ENCODE peak calls at places on chromosomes 12 and 14, in six cellular contexts. F is Peyer's patch, L is adrenal gland, P is mammary epithelial cell, W is esophagus squamous epithelium, I is aorta. J is an unnamed sample.

GRCh38 chr14:61031026-61031425 is 50.0 kb downstream of the SLC38A6 start:
- DNase-seq in F (no peak), P (no peak), I (no peak), L (no peak), W (no peak), J (no peak)

GRCh38 chr14:58898655-58899316 is 261.0 kb downstream of the DACT1 start:
- DNase-seq in I (no peak), W (no peak), L (peak; percentile 32), F (no peak), P (peak; percentile 93), J (no peak)

GRCh38 chr14:106872619-106873446 is 1346.5 kb downstream of the TMEM121 start:
- DNase-seq in P (peak; percentile 83), I (peak; percentile 55), W (no peak), F (peak; percentile 88), L (peak; percentile 71), J (peak; percentile 92)

GRCh38 chr12:31849090-31849687 is 110.0 kb upstream of the RESF1 start:
- DNase-seq in L (no peak), P (peak; percentile 25), I (no peak), W (no peak), F (no peak), J (no peak)

GRCh38 chr12:754238-754816 is 1.9 kb downstream of the WNK1 start:
- DNase-seq in P (peak; percentile 43), F (no peak), W (no peak), L (peak; percentile 9), I (no peak), J (no peak)

GRCh38 chr14:53501361-53502320 is 348.5 kb upstream of the DDHD1 start:
- DNase-seq in L (peak; percentile 1), W (no peak), F (no peak), I (no peak), P (no peak), J (no peak)

GRCh38 chr12:77232045-77232444 is 166.7 kb upstream of the E2F7 start:
- DNase-seq in F (no peak), P (peak; percentile 9), I (no peak), W (no peak), L (no peak), J (no peak)

GRCh38 chr12:52195065-52195730 is 3.4 kb upstream of the KRT80 start:
- DNase-seq in I (no peak), P (no peak), L (no peak), W (no peak), F (no peak), J (no peak)

GRCh38 chr14:104296388-104297312 is 158.3 kb downstream of the KIF26A start:
- DNase-seq in W (no peak), P (no peak), F (no peak), I (peak; percentile 44), L (peak; percentile 62), J (peak; percentile 57)

GRCh38 chr12:91023326-91024004 is 18.7 kb upstream of the EPYC start:
- DNase-seq in F (no peak), I (no peak), W (no peak), P (peak; percentile 62), L (no peak), J (no peak)

GRCh38 chr12:67709367-67709954 is 60.9 kb downstream of the DYRK2 start:
- DNase-seq in P (no peak), I (no peak), F (no peak), L (no peak), W (no peak), J (no peak)

GRCh38 chr12:10736460-10736859 is 13.3 kb upstream of the YBX3 start:
- DNase-seq in L (no peak), F (no peak), P (no peak), I (no peak), W (no peak), J (no peak)

GRCh38 chr12:32273712-32274111 is 125.6 kb upstream of the FGD4 start:
- DNase-seq in P (no peak), L (no peak), W (no peak), I (no peak), F (peak; percentile 86), J (no peak)

GRCh38 chr14:22890416-22890815 is 7.4 kb downstream of the REM2 start:
- DNase-seq in L (no peak), I (no peak), P (peak; percentile 34), F (no peak), W (no peak), J (no peak)

GRCh38 chr14:64715628-64716412 is 11.6 kb downstream of the PLEKHG3 start:
- DNase-seq in W (no peak), P (peak; percentile 69), I (peak; percentile 54), F (no peak), L (no peak), J (no peak)

GRCh38 chr14:105737504-105738246 is 211.3 kb downstream of the TMEM121 start:
- DNase-seq in W (no peak), P (no peak), I (no peak), L (no peak), F (no peak), J (no peak)

GRCh38 chr12:111271674-111272418 is 97.0 kb downstream of the PHETA1 start:
- DNase-seq in P (no peak), W (no peak), I (no peak), F (no peak), L (no peak), J (no peak)

GRCh38 chr12:38744056-38744455 is 161.3 kb downstream of the CPNE8 start:
- DNase-seq in F (no peak), L (no peak), W (no peak), I (no peak), P (no peak), J (no peak)

DNA sequence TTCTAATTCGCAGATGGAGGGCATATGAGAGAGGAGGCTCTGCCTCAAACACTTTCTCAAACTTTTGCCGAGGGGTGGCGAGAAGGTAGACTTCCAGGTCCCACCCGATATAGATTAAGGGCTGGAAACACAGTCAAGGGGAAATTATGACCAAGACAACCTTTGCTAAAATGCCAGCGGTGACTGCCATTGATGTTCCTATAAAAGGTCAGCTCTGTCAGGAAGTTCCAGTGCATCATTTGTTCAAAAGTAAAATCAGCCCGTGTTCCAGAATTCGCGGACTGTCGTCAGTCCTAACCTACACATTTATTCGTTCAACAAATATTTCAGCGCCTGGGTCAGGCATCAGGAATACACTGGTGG is 818 bp upstream of the PAPOLA start:
- DNase-seq in L (no peak), F (peak; percentile 19), I (no peak), W (no peak), P (no peak), J (no peak)
- H3K4me1 ChIP-seq in L (peaks cover 38% of the 10 kb centered on the region), F (peaks cover 39% of the 10 kb centered on the region), I (peaks cover 3% of the 10 kb centered on the region), W (peaks cover 25% of the 10 kb centered on the region), P (peaks cover 6% of the 10 kb centered on the region), J (peaks cover 36% of the 10 kb centered on the region)

GRCh38 chr12:92784356-92784755 is 81.6 kb downstream of the PLEKHG7 start:
- DNase-seq in I (no peak), P (peak; percentile 63), F (no peak), W (no peak), L (no peak), J (no peak)
- H3K27ac ChIP-seq in I (no peak overlapping the region), P (peak overlapping the region; percentile 43), F (no peak overlapping the region), W (no peak overlapping the region), L (no peak overlapping the region), J (no peak overlapping the region)

DNA sequence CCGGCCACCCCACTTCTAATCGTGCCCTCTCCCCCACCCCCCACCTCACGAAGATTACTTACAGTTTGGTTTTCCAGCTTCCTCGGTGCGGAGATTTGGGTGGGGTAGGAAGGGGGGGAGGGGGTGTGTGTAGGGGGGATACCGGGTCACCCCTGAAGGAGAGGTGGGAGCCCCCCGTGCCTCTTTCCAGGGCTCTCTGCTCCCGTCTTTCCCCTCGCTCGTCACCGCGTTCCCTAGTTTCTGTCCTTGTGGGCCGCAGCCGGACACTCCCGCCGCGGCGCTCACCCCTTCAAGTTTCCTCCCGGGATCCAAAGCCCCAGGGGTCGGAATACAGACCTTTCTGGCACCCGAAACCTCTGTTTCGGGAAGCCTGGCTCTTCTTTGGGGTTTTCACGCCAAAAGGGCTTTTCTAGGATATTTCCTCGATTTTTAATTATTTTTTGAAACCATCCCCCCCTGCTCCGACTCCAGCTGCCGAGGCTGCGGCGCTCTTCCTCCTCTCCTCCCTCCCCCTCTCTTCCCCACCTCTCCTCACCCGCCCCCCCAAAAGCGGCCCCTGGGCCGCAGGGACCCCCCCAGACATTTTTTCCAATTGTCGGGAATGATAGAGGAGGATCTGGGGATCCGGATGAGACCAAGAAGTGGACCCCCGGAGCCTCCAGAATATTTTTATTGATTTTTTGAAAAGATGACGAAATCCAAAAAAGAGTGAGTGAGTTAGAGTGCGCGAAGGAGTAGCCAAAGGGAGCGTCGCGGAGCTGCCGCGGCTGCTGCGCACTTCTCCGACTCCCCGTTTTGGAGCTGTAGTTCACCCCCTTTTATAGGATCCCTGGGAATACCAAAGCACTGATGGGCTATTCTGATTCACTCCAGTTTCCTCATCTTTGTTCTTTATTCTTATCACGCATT is 1.7 kb downstream of the CCND2 start:
- DNase-seq in L (no peak), I (no peak), P (peak; percentile 65), F (no peak), W (no peak), J (no peak)
- H3K4me1 ChIP-seq in L (peaks cover 66% of the 10 kb centered on the region), I (peaks cover under 1% of the 10 kb centered on the region), P (peaks cover 47% of the 10 kb centered on the region), F (peaks cover 71% of the 10 kb centered on the region), W (peaks cover 59% of the 10 kb centered on the region), J (peaks cover 62% of the 10 kb centered on the region)

DNA sequence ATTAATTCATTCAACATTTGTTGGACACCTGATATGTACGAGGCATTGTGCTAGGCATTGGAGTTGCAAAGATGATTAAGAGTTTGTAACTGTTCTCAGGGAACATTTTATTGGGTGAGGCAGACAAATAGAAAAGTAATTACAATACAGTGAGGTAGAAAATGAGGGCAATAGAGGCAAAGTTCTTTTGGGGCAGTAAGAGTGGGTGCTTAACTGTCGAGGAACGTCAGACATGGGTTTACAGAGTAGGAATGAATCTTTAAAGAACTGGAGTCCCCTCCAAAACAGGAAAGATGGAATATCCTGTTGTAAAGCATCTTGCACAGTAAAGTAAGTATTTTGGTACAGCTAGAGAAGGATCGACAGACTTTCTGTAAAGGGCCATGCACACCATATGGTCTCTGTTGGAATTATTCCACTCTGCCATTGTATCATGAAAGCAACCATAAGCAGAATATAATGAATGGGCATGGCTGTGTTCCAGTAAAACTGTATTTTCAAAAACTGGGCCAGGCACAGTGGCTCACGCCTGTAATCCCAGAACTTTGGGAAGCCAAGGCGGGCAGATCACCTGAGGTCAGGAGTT is 9.1 kb downstream of the CREBL2 start:
- DNase-seq in I (no peak), P (no peak), F (no peak), W (no peak), L (no peak), J (no peak)
- H3K27ac ChIP-seq in I (no peak overlapping the region), P (no peak overlapping the region), F (no peak overlapping the region), W (no peak overlapping the region), L (peak overlapping the region; percentile 9), J (no peak overlapping the region)

DNA sequence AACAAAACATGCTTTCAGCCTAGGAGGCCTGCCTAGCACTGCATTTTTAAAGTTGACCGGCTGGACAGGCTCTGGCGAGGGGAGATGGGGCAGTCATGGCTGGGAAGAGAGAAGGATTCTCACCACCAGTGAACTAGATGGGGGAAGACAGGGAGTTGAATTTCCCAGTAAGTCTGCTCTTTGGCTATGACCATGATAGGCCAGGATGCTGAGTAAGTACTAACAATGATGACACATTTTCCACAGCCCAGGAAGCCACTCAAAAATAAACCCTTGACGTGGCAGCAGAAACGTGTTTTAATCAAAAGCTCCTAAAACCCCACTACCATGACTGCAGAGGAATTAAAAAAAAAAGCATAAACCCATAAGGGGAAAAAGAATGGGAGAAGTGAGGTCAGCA is 19.0 kb downstream of the KCTD10 start:
- DNase-seq in L (no peak), P (no peak), W (no peak), F (no peak), I (no peak), J (no peak)
- H3K4me1 ChIP-seq in L (peaks cover 54% of the 10 kb centered on the region), P (peaks cover 27% of the 10 kb centered on the region), W (peaks cover 54% of the 10 kb centered on the region), F (peaks cover 28% of the 10 kb centered on the region), I (peaks cover 18% of the 10 kb centered on the region), J (peaks cover 55% of the 10 kb centered on the region)